ENCODE peak calls at places on chromosomes 13 and 19, in six cellular contexts. One of them, this sample, is unnamed.

GRCh38 chr13:98495627-98496238 is 81.2 kb downstream of the STK24 start:
- DNase-seq in astrocyte of the spinal cord: no peak
- DNase-seq in WERI-Rb-1: no peak
- DNase-seq in brain microvascular endothelial cell: no peak
- DNase-seq in AG04450: no peak
- DNase-seq in CD8-positive, alpha-beta T cell: no peak
- DNase-seq in this sample: peak; percentile 72

GRCh38 chr19:3034845-3035541 is 5.9 kb upstream of the TLE2 start:
- DNase-seq in AG04450: no peak
- DNase-seq in WERI-Rb-1: peak; percentile 58
- DNase-seq in astrocyte of the spinal cord: peak; percentile 45
- DNase-seq in brain microvascular endothelial cell: no peak
- DNase-seq in CD8-positive, alpha-beta T cell: no peak
- DNase-seq in this sample: peak; percentile 53

GRCh38 chr19:5989388-5990074 is 11.6 kb upstream of the RANBP3 start:
- DNase-seq in astrocyte of the spinal cord: no peak
- DNase-seq in WERI-Rb-1: no peak
- DNase-seq in brain microvascular endothelial cell: no peak
- DNase-seq in CD8-positive, alpha-beta T cell: no peak
- DNase-seq in AG04450: no peak
- DNase-seq in this sample: no peak

GRCh38 chr13:27442797-27443196 is 7.6 kb downstream of the MTIF3 start:
- DNase-seq in WERI-Rb-1: no peak
- DNase-seq in astrocyte of the spinal cord: no peak
- DNase-seq in AG04450: no peak
- DNase-seq in brain microvascular endothelial cell: no peak
- DNase-seq in CD8-positive, alpha-beta T cell: no peak
- DNase-seq in this sample: no peak

GRCh38 chr13:90545070-90545840 is 802.2 kb upstream of the MIR17HG start:
- DNase-seq in WERI-Rb-1: no peak
- DNase-seq in CD8-positive, alpha-beta T cell: no peak
- DNase-seq in brain microvascular endothelial cell: peak; percentile 1
- DNase-seq in astrocyte of the spinal cord: no peak
- DNase-seq in AG04450: no peak
- DNase-seq in this sample: peak; percentile 1

GRCh38 chr13:114128624-114129522 is 3.5 kb downstream of the RASA3 start:
- DNase-seq in brain microvascular endothelial cell: peak; percentile 93
- DNase-seq in AG04450: peak; percentile 68
- DNase-seq in astrocyte of the spinal cord: peak; percentile 94
- DNase-seq in CD8-positive, alpha-beta T cell: peak; percentile 89
- DNase-seq in WERI-Rb-1: no peak
- DNase-seq in this sample: peak; percentile 82

GRCh38 chr13:51130348-51130747 is 19.3 kb upstream of the C13orf42 start:
- DNase-seq in AG04450: no peak
- DNase-seq in brain microvascular endothelial cell: no peak
- DNase-seq in CD8-positive, alpha-beta T cell: no peak
- DNase-seq in WERI-Rb-1: no peak
- DNase-seq in astrocyte of the spinal cord: no peak
- DNase-seq in this sample: no peak

GRCh38 chr19:7397687-7398086 is 49.0 kb downstream of the ARHGEF18 start:
- DNase-seq in WERI-Rb-1: no peak
- DNase-seq in CD8-positive, alpha-beta T cell: no peak
- DNase-seq in AG04450: peak; percentile 43
- DNase-seq in astrocyte of the spinal cord: peak; percentile 85
- DNase-seq in brain microvascular endothelial cell: peak; percentile 89
- DNase-seq in this sample: peak; percentile 67

GRCh38 chr13:103277099-103277498 is 210.9 kb upstream of the SLC10A2 start:
- DNase-seq in CD8-positive, alpha-beta T cell: no peak
- DNase-seq in brain microvascular endothelial cell: no peak
- DNase-seq in WERI-Rb-1: no peak
- DNase-seq in astrocyte of the spinal cord: no peak
- DNase-seq in AG04450: no peak
- DNase-seq in this sample: no peak

GRCh38 chr13:95643009-95643408 is 1.5 kb downstream of the DZIP1 start:
- DNase-seq in CD8-positive, alpha-beta T cell: no peak
- DNase-seq in AG04450: no peak
- DNase-seq in WERI-Rb-1: no peak
- DNase-seq in brain microvascular endothelial cell: no peak
- DNase-seq in astrocyte of the spinal cord: peak; percentile 9
- DNase-seq in this sample: peak; percentile 11

GRCh38 chr19:54172764-54173699 is at the start of gene TMC4:
- DNase-seq in AG04450: no peak
- DNase-seq in CD8-positive, alpha-beta T cell: no peak
- DNase-seq in WERI-Rb-1: peak; percentile 40
- DNase-seq in brain microvascular endothelial cell: no peak
- DNase-seq in astrocyte of the spinal cord: no peak
- DNase-seq in this sample: no peak

GRCh38 chr19:2661615-2662014 is 40.9 kb downstream of the GNG7 start:
- DNase-seq in astrocyte of the spinal cord: no peak
- DNase-seq in brain microvascular endothelial cell: no peak
- DNase-seq in WERI-Rb-1: peak; percentile 46
- DNase-seq in CD8-positive, alpha-beta T cell: no peak
- DNase-seq in AG04450: no peak
- DNase-seq in this sample: no peak

GRCh38 chr13:97130201-97130600 is 91.9 kb upstream of the MBNL2 start:
- DNase-seq in astrocyte of the spinal cord: no peak
- DNase-seq in WERI-Rb-1: no peak
- DNase-seq in AG04450: no peak
- DNase-seq in CD8-positive, alpha-beta T cell: no peak
- DNase-seq in brain microvascular endothelial cell: no peak
- DNase-seq in this sample: no peak

GRCh38 chr13:110319774-110320509 is 12.9 kb downstream of the COL4A2 start:
- DNase-seq in AG04450: no peak
- DNase-seq in CD8-positive, alpha-beta T cell: no peak
- DNase-seq in brain microvascular endothelial cell: peak; percentile 67
- DNase-seq in WERI-Rb-1: no peak
- DNase-seq in astrocyte of the spinal cord: peak; percentile 87
- DNase-seq in this sample: no peak

GRCh38 chr19:1247747-1248453 is 483 bp upstream of the MIDN start:
- DNase-seq in brain microvascular endothelial cell: peak; percentile 42
- DNase-seq in AG04450: no peak
- DNase-seq in WERI-Rb-1: peak; percentile 71
- DNase-seq in CD8-positive, alpha-beta T cell: peak; percentile 79
- DNase-seq in astrocyte of the spinal cord: peak; percentile 71
- DNase-seq in this sample: peak; percentile 85

GRCh38 chr13:74062933-74063332 is 71.3 kb downstream of the KLF12 start:
- DNase-seq in brain microvascular endothelial cell: peak; percentile 75
- DNase-seq in CD8-positive, alpha-beta T cell: no peak
- DNase-seq in astrocyte of the spinal cord: peak; percentile 68
- DNase-seq in WERI-Rb-1: no peak
- DNase-seq in AG04450: no peak
- DNase-seq in this sample: no peak

GRCh38 chr13:45519473-45519872 is 54.7 kb downstream of the COG3 start:
- DNase-seq in CD8-positive, alpha-beta T cell: no peak
- DNase-seq in brain microvascular endothelial cell: no peak
- DNase-seq in WERI-Rb-1: no peak
- DNase-seq in astrocyte of the spinal cord: no peak
- DNase-seq in AG04450: no peak
- DNase-seq in this sample: no peak

GRCh38 chr19:14337510-14337909 is 43.7 kb upstream of the ADGRE5 start:
- DNase-seq in brain microvascular endothelial cell: no peak
- DNase-seq in AG04450: no peak
- DNase-seq in CD8-positive, alpha-beta T cell: no peak
- DNase-seq in astrocyte of the spinal cord: no peak
- DNase-seq in WERI-Rb-1: peak; percentile 36
- DNase-seq in this sample: no peak

GRCh38 chr19:45643927-45644771 is 5.0 kb upstream of the EML2 start:
- DNase-seq in CD8-positive, alpha-beta T cell: no peak
- DNase-seq in WERI-Rb-1: no peak
- DNase-seq in AG04450: no peak
- DNase-seq in brain microvascular endothelial cell: no peak
- DNase-seq in astrocyte of the spinal cord: no peak
- DNase-seq in this sample: no peak

GRCh38 chr19:51318687-51319675 is 7.5 kb downstream of the IGLON5 start:
- DNase-seq in CD8-positive, alpha-beta T cell: no peak
- DNase-seq in brain microvascular endothelial cell: no peak
- DNase-seq in WERI-Rb-1: no peak
- DNase-seq in AG04450: no peak
- DNase-seq in astrocyte of the spinal cord: no peak
- DNase-seq in this sample: no peak

GRCh38 chr19:41218615-41219507 is at the start of gene AXL:
- DNase-seq in brain microvascular endothelial cell: peak; percentile 83
- DNase-seq in WERI-Rb-1: peak; percentile 53
- DNase-seq in AG04450: no peak
- DNase-seq in astrocyte of the spinal cord: peak; percentile 76
- DNase-seq in CD8-positive, alpha-beta T cell: no peak
- DNase-seq in this sample: peak; percentile 96

GRCh38 chr13:77507931-77508776 is 27.4 kb upstream of the SCEL start:
- DNase-seq in AG04450: no peak
- DNase-seq in CD8-positive, alpha-beta T cell: no peak
- DNase-seq in WERI-Rb-1: no peak
- DNase-seq in astrocyte of the spinal cord: peak; percentile 95
- DNase-seq in brain microvascular endothelial cell: peak; percentile 90
- DNase-seq in this sample: peak; percentile 89

GRCh38 chr13:77510156-77510555 is 25.4 kb upstream of the SCEL start:
- DNase-seq in CD8-positive, alpha-beta T cell: no peak
- DNase-seq in AG04450: no peak
- DNase-seq in astrocyte of the spinal cord: no peak
- DNase-seq in WERI-Rb-1: no peak
- DNase-seq in brain microvascular endothelial cell: no peak
- DNase-seq in this sample: peak; percentile 17

GRCh38 chr13:77509221-77509620 is 26.3 kb upstream of the SCEL start:
- DNase-seq in WERI-Rb-1: no peak
- DNase-seq in CD8-positive, alpha-beta T cell: no peak
- DNase-seq in astrocyte of the spinal cord: peak; percentile 84
- DNase-seq in brain microvascular endothelial cell: peak; percentile 65
- DNase-seq in AG04450: no peak
- DNase-seq in this sample: peak; percentile 77

GRCh38 chr13:77503398-77503797 is 32.1 kb upstream of the SCEL start:
- DNase-seq in AG04450: no peak
- DNase-seq in CD8-positive, alpha-beta T cell: no peak
- DNase-seq in WERI-Rb-1: no peak
- DNase-seq in brain microvascular endothelial cell: no peak
- DNase-seq in astrocyte of the spinal cord: no peak
- DNase-seq in this sample: no peak

DNA sequence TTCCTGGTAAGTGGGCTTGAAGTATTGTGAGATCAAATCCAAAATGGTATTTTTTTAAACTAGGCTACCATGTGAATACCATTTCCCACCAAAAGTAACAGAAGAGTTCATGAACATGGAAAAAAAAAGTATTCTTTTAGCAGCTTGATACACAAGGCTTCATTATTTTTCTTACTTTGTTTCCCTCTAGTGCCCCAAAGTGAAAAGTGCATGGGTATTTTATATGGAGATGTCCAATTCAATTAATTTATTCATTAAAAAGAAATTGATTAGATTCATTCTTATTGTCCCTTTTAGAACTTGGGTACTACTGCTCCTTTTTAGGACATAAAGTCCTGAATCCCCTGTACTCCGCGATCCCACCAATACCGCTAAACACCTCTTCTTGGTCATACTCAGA is 28.6 kb upstream of the SCEL start:
- DNase-seq in AG04450: no peak
- DNase-seq in astrocyte of the spinal cord: peak; percentile 37
- DNase-seq in CD8-positive, alpha-beta T cell: no peak
- DNase-seq in brain microvascular endothelial cell: no peak
- DNase-seq in WERI-Rb-1: no peak
- DNase-seq in this sample: peak; percentile 28
- TF ChIP-seq CTCF in AG04450: peak; percentile 25
- TF ChIP-seq CTCF in astrocyte of the spinal cord: peak; percentile 45
- TF ChIP-seq CTCF in CD8-positive, alpha-beta T cell: no peak
- TF ChIP-seq CTCF in brain microvascular endothelial cell: peak; percentile 8
- TF ChIP-seq CTCF in WERI-Rb-1: no peak
- TF ChIP-seq CTCF in this sample: no peak

GRCh38 chr13:106522898-106523525 is 12.4 kb downstream of the EFNB2 start:
- DNase-seq in AG04450: no peak
- DNase-seq in brain microvascular endothelial cell: peak; percentile 17
- DNase-seq in WERI-Rb-1: no peak
- DNase-seq in CD8-positive, alpha-beta T cell: no peak
- DNase-seq in astrocyte of the spinal cord: no peak
- DNase-seq in this sample: no peak
- H3K4me3 ChIP-seq in AG04450: no peak overlapping the region
- H3K4me3 ChIP-seq in brain microvascular endothelial cell: no peak overlapping the region
- H3K4me3 ChIP-seq in WERI-Rb-1: no peak overlapping the region
- H3K4me3 ChIP-seq in CD8-positive, alpha-beta T cell: no peak overlapping the region
- H3K4me3 ChIP-seq in astrocyte of the spinal cord: no peak overlapping the region
- H3K4me3 ChIP-seq in this sample: no peak overlapping the region

DNA sequence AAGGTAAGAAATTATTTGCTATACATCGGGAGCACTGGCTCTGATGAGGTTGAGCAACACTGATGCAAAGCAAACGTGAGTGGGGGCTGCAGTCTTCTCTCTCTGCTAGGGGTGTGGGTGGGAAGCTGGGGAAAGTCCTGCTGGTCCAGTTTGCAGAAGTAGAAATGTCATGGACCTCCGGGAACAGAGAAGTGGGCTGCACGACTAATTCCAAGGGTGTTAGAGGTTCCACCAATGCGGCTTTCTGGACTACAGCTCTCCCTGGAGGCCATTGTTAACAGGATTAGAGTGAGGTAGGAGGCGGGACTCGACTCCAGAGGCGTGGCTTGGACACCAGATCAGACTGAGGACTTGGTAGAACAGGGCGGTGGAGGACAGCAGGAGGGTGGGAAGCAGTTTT is 5.7 kb upstream of the FBXO27 start:
- DNase-seq in brain microvascular endothelial cell: peak; percentile 43
- DNase-seq in WERI-Rb-1: peak; percentile 80
- DNase-seq in AG04450: no peak
- DNase-seq in CD8-positive, alpha-beta T cell: no peak
- DNase-seq in astrocyte of the spinal cord: peak; percentile 19
- DNase-seq in this sample: peak; percentile 57
- TF ChIP-seq CTCF in brain microvascular endothelial cell: peak; percentile 55
- TF ChIP-seq CTCF in WERI-Rb-1: no peak
- TF ChIP-seq CTCF in AG04450: peak; percentile 30
- TF ChIP-seq CTCF in CD8-positive, alpha-beta T cell: no peak
- TF ChIP-seq CTCF in astrocyte of the spinal cord: peak; percentile 19
- TF ChIP-seq CTCF in this sample: peak; percentile 21

DNA sequence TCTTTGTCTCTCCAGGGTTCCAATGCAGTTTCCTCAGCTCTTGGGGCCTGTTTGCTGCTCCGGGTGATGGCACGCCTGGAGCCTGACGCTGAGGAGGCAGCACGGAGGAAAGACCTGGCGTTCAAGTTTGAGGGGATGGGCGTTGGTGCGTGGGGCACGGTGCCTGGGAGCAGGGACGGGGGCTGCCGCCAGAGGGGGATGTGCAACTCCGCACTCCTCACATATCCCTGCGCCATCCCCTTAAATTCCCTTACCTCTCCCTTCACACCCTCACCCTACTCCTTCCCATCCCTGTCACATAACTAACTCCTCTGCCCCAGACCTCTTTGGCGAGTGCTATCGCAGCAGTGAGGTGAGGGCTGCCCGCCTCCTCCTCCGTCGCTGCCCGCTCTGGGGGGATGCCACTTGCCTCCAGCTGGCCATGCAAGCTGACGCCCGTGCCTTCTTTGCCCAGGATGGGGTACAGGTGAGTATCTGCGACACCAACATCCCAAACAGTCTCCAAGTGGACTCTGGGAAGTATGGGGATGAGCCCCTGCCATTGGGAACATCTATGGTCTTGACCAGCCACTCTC is 31.1 kb downstream of the TRPM4 start:
- DNase-seq in brain microvascular endothelial cell: no peak
- DNase-seq in WERI-Rb-1: no peak
- DNase-seq in astrocyte of the spinal cord: no peak
- DNase-seq in AG04450: no peak
- DNase-seq in CD8-positive, alpha-beta T cell: no peak
- DNase-seq in this sample: no peak
- H3K4me3 ChIP-seq in brain microvascular endothelial cell: no peak overlapping the region
- H3K4me3 ChIP-seq in WERI-Rb-1: no peak overlapping the region
- H3K4me3 ChIP-seq in astrocyte of the spinal cord: no peak overlapping the region
- H3K4me3 ChIP-seq in AG04450: no peak overlapping the region
- H3K4me3 ChIP-seq in CD8-positive, alpha-beta T cell: no peak overlapping the region
- H3K4me3 ChIP-seq in this sample: no peak overlapping the region

GRCh38 chr13:86559915-86560314 is 760.7 kb upstream of the SLITRK6 start:
- DNase-seq in astrocyte of the spinal cord: no peak
- DNase-seq in AG04450: no peak
- DNase-seq in brain microvascular endothelial cell: no peak
- DNase-seq in WERI-Rb-1: no peak
- DNase-seq in CD8-positive, alpha-beta T cell: no peak
- DNase-seq in this sample: no peak
- TF ChIP-seq CTCF in astrocyte of the spinal cord: no peak
- TF ChIP-seq CTCF in AG04450: no peak
- TF ChIP-seq CTCF in brain microvascular endothelial cell: no peak
- TF ChIP-seq CTCF in WERI-Rb-1: no peak
- TF ChIP-seq CTCF in CD8-positive, alpha-beta T cell: no peak
- TF ChIP-seq CTCF in this sample: no peak